ENCODE peak calls at places on chromosomes 1 and 21, in four cellular contexts. O, I, U and M are unnamed samples.

GRCh38 chr21:41585199-41585994 is 77.4 kb upstream of the TMPRSS2 start:
- DNase-seq in U (no peak), I (no peak), O (no peak), M (no peak)

GRCh38 chr1:223041481-223041880 is 101.6 kb downstream of the TLR5 start:
- DNase-seq in U (no peak), O (no peak), I (no peak), M (no peak)

GRCh38 chr1:27979151-27979858 is 19.5 kb downstream of the XKR8 start:
- DNase-seq in I (no peak), O (peak), U (peak), M (peak)

GRCh38 chr21:44082648-44083436 is 24.4 kb upstream of the PWP2 start:
- DNase-seq in I (peak), U (no peak), O (no peak), M (no peak)

GRCh38 chr1:230797376-230798186 is 50.4 kb downstream of the CAPN9 start:
- DNase-seq in U (peak), I (peak), O (no peak), M (peak)

GRCh38 chr1:100530901-100531487 is 6.9 kb upstream of the GPR88 start:
- DNase-seq in I (no peak), O (no peak), U (peak), M (no peak)

GRCh38 chr1:39635205-39635870 is 4.1 kb downstream of the HEYL start:
- DNase-seq in I (no peak), U (no peak), O (no peak), M (no peak)

GRCh38 chr1:21648791-21649190 is 20.4 kb downstream of the RAP1GAP start:
- DNase-seq in U (no peak), O (no peak), I (no peak), M (no peak)

GRCh38 chr1:178544531-178544930 is 31.6 kb downstream of the TEX35 start:
- DNase-seq in O (no peak), I (no peak), U (no peak), M (no peak)

GRCh38 chr21:43854773-43855633 is 10.0 kb upstream of the AGPAT3 start:
- DNase-seq in I (no peak), U (no peak), O (no peak), M (no peak)

GRCh38 chr1:226135059-226135651 is 51.4 kb downstream of the ACBD3 start:
- DNase-seq in O (peak), U (no peak), I (peak), M (no peak)

GRCh38 chr1:9784508-9785133 is 39.1 kb downstream of the CLSTN1 start:
- DNase-seq in U (peak), O (peak), I (peak), M (peak)